ENCODE peak calls at places on chromosomes 16 and 17, in five cellular contexts. T is tibial nerve, Q is cardiac muscle cell, L is mucosa of descending colon, G is PC-9. W is an unnamed sample.

GRCh38 chr16:71666928-71667707 is 41.1 kb downstream of the MARVELD3 start:
- DNase-seq in T (no peak), Q (no peak), L (no peak), G (no peak), W (peak)

GRCh38 chr16:56450275-56450889 is 750 bp downstream of the NUDT21 start:
- DNase-seq in T (no peak), Q (peak), L (no peak), G (no peak), W (no peak)

GRCh38 chr17:18362509-18363020 is 785 bp downstream of the SHMT1 start:
- DNase-seq in T (peak), Q (peak), L (peak), G (peak), W (peak)

GRCh38 chr17:49230636-49231562 is at the start of gene PHOSPHO1:
- DNase-seq in T (peak), Q (peak), L (peak), G (peak), W (peak)

GRCh38 chr17:72514888-72515287 is 394.1 kb downstream of the SOX9 start:
- DNase-seq in T (peak), Q (peak), L (no peak), G (no peak), W (peak)

GRCh38 chr17:7308625-7309433 is 1.4 kb downstream of the EIF5A start:
- DNase-seq in T (peak), Q (peak), L (peak), G (peak), W (peak)

GRCh38 chr17:67374329-67375053 is 2.6 kb upstream of the PITPNC1 start:
- DNase-seq in T (peak), Q (peak), L (peak), G (peak), W (peak)

GRCh38 chr17:77865109-77865611 is 93.3 kb upstream of the TNRC6C start:
- DNase-seq in T (no peak), Q (peak), L (no peak), G (no peak), W (no peak)

GRCh38 chr17:5492970-5493369 is 6.6 kb downstream of the MIS12 start:
- DNase-seq in T (no peak), Q (no peak), L (no peak), G (no peak), W (no peak)

GRCh38 chr17:8807070-8807550 is 7.9 kb upstream of the MFSD6L start:
- DNase-seq in T (no peak), Q (no peak), L (no peak), G (no peak), W (peak)

GRCh38 chr17:8806206-8807069 is 7.3 kb upstream of the MFSD6L start:
- DNase-seq in T (no peak), Q (no peak), L (peak), G (no peak), W (no peak)

GRCh38 chr17:8801135-8801840 is 2.1 kb upstream of the MFSD6L start:
- DNase-seq in T (no peak), Q (no peak), L (no peak), G (no peak), W (no peak)

GRCh38 chr17:8800656-8801055 is 1.5 kb upstream of the MFSD6L start:
- DNase-seq in T (no peak), Q (no peak), L (no peak), G (no peak), W (no peak)

DNA sequence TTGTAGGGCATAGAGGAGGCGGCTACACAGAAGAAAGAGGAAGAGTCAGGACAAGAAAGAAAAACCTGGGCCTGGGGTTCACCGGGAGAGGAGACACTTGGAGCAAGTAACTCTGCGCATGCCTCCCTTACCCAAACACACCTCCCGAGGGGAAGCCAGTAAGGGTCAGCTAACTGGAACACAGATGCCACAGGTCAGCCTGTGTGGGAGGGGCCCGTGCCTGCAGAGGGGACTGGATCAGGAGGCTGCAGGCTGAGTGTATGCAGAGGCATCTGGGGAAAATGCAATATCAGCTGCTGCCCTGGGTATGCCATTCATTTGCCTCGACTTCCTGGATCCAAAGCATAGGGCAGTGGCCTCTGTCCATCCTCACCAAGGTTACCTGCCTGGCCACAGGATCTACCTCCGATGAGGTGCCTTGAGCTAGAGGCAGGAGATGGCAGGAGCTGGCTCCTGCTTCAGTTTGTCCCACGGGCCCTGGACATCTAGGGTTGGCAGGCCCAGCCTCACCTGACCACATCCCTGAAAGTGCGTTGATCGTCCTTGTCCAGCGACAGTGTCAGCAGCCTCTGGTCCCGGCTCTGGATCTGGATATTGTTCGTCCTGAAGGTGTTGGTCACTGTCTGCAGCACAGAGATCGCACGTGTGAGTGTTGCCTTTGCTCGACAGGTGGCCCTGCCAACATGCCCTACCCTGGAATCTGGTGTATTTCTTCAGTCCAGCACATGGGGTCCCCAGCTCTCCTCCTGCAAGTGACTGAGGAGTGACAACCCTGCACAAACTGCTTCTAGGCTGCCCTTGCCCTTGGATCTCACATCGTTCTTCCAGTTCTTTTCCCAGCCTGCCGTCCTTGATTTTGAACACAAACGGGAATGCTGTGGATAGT is 4.6 kb upstream of the MFSD6L start:
- DNase-seq in T (no peak), Q (no peak), L (no peak), G (peak), W (no peak)
- TF ChIP-seq CTCF in T (no peak), Q (no peak), L (no peak), G (no peak), W (no peak)

GRCh38 chr16:54821731-54822130 is 108.9 kb upstream of the IRX5 start:
- DNase-seq in T (no peak), Q (no peak), L (no peak), G (no peak), W (no peak)

GRCh38 chr16:54817940-54818574 is 112.6 kb upstream of the IRX5 start:
- DNase-seq in T (no peak), Q (no peak), L (no peak), G (no peak), W (no peak)

GRCh38 chr16:54817432-54817831 is 113.2 kb upstream of the IRX5 start:
- DNase-seq in T (no peak), Q (peak), L (no peak), G (no peak), W (no peak)

DNA sequence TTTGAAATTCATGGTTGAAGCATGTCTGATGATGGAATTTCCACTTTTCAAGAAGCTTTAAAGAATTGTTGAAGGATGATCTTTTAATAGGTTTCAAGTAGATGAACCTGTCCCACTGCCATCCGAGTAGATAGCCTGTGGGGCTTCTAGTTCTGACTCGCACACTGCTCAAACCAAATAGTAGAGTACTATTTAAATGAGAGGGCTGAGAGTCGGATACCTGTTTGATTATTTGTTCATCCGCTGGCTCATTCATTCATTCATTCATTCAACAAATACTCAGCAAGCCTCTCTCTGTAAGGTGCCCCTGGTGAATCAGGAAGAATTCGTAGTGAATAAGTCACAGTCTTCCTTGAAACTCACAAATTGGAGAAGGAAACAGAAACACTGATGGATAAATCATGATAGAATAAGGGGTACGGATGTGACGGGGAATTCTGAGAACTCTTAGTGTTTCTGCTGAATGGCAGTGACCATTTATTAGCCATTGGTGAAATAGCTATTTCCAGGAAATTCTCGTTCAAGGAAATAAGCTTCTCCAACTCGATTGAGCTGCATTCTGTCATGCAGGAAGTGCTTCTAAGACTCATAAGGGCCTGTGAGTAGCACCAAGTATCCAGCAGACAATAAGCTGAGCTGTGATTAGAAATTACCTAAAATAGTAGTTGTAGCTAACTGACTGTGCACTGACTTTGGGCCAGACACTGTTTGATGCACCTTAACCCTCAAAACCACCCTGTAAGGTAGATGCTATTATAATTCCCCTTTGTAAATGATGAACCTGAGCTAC is 108.0 kb upstream of the IRX5 start:
- DNase-seq in T (no peak), Q (no peak), L (no peak), G (no peak), W (no peak)
- H3K4me3 ChIP-seq in T (no peak), Q (no peak), L (no peak), G (no peak), W (no peak)

DNA sequence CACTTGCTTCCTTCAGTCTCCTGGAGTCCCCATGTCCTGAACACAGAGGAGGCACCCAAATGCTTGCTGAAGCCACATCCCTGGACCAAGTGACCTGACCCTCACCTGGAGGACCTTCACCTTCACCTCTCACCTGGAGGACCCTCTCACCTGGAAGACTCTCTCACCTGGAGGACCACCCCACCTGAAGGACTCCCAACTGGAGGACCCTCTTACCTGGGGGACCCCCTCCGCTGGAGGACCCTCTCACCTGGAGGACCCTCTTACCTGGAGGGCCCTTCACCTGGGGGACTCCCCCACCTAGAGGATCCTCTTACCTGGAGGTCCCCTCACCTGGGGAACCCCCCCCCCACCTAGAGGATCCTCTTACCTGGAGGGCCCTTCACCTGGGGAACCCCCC is 573 bp upstream of the CDK10 start:
- DNase-seq in T (no peak), Q (no peak), L (no peak), G (no peak), W (no peak)
- TF ChIP-seq CTCF in T (no peak), Q (no peak), L (no peak), G (no peak), W (no peak)

GRCh38 chr16:50267151-50267631 is 840 bp downstream of the ADCY7 start:
- DNase-seq in T (no peak), Q (no peak), L (no peak), G (no peak), W (no peak)

GRCh38 chr16:50265716-50266336 is 525 bp upstream of the ADCY7 start:
- DNase-seq in T (no peak), Q (no peak), L (no peak), G (no peak), W (no peak)

GRCh38 chr16:50267651-50268050 is 1.3 kb downstream of the ADCY7 start:
- DNase-seq in T (no peak), Q (no peak), L (no peak), G (no peak), W (no peak)

GRCh38 chr16:50265260-50265659 is 1.1 kb upstream of the ADCY7 start:
- DNase-seq in T (no peak), Q (no peak), L (peak), G (no peak), W (no peak)

GRCh38 chr16:50266337-50267091 is at the start of gene ADCY7:
- DNase-seq in T (no peak), Q (peak), L (peak), G (peak), W (peak)
- H3K4me3 ChIP-seq in T (peak), Q (no peak), L (no peak), G (peak), W (peak)

DNA sequence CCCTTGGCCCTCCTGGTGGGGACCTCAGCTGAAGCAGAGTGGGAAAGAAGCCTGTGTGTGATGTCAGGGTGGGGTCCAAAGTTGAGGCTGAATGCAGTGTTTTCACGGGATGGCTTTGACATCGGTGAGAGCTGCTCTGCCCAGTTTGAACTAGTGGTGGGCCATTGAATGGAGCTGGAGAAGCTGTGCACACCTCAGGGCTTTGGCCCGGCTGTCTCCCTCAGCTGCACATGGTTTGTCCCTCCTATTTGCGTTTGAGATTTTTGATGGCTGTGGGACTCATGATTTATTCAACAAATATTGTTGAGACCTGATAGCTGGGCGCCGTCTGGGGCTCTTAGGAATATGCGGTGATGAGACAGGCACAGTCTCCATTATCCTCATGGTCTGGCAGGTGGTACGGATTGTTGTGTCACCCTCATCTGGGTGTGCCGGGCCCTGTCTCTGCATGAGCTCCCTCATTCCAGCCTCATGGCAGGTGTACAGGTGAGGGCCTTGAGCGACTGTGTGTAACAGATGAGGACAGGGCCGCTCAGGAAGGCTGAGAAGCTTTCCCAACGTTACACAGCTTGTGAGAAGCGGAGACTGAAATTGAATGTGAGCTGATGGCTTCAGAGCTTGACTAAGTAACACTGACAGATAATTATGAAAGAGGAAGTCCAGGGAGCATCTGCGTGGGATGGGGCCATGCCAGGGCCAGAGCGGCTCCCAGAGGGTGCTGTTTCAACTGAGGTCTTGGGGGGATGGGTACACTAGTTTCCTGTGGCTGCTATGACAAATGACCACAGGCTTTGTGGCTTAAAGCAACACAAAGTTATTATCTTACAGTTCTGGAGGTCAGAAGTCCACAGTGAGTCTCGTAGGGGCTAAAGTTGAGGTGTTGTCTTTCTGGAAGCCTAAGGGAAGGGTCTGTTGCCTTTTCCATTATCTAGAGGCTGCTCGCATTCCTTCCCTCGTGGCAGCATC is 36.5 kb downstream of the CMIP start:
- DNase-seq in T (peak), Q (peak), L (peak), G (no peak), W (peak)
- TF ChIP-seq CTCF in T (no peak), Q (no peak), L (no peak), G (no peak), W (no peak)

GRCh38 chr16:31216116-31216469 is 842 bp downstream of the PYDC1 start:
- DNase-seq in T (no peak), Q (no peak), L (no peak), G (no peak), W (no peak)

GRCh38 chr16:31214705-31215286 is 877 bp downstream of the TRIM72 start:
- DNase-seq in T (no peak), Q (no peak), L (no peak), G (no peak), W (no peak)

GRCh38 chr16:31219154-31219741 is 2.3 kb upstream of the PYDC1 start:
- DNase-seq in T (no peak), Q (no peak), L (no peak), G (no peak), W (no peak)

GRCh38 chr16:31215287-31216115 is 1.4 kb downstream of the PYDC1 start:
- DNase-seq in T (no peak), Q (peak), L (peak), G (peak), W (peak)

DNA sequence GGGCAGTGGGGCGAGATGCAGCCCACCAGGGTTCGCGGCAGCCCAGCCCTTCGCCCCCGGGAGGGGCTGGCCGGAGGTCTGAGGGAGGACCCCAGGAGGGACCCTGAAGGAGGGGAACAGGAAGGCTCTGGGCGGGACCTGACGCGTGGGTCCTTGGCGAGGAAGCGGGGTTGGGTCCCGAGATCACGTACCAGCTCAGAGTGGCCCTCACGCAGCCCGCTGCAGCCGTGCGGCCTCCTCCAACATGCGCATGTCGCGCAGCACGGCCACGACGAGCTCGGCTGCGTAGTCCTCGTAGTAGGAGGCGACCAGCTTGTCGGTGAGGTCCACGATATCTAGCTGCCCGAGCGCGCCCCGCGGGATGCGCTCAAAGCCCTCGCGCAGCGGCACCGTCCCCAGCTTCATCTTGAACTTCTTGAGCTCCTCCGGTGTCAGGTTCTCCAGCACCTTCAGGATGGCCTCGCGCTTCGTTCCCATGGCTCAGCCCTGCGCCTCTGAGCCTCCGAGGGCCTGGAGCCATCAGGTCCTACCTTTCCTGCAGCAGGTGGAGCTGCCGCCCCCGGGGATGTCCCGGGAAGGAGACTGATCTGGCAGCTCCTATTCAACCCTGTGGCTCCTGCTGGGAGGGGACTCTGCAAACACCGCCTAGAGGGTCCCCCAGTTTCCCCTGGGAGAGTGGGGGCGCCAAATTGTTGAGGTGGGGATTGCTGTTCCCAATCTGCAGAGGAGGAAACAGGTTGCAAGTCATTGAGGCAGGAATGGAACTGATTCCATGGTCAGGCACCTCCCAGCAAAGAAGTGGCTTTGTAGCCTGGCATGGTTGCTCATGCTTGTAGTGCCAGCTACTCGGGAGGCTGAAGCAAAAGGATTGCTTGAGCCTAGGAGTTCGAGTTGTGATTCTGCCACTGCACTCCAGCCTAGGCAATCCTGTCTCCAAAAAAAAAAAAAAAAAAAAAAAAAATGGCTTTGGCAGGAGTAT is at the start of gene PYDC1:
- DNase-seq in T (no peak), Q (no peak), L (no peak), G (no peak), W (no peak)
- H3K4me3 ChIP-seq in T (peak), Q (peak), L (no peak), G (peak), W (no peak)

DNA sequence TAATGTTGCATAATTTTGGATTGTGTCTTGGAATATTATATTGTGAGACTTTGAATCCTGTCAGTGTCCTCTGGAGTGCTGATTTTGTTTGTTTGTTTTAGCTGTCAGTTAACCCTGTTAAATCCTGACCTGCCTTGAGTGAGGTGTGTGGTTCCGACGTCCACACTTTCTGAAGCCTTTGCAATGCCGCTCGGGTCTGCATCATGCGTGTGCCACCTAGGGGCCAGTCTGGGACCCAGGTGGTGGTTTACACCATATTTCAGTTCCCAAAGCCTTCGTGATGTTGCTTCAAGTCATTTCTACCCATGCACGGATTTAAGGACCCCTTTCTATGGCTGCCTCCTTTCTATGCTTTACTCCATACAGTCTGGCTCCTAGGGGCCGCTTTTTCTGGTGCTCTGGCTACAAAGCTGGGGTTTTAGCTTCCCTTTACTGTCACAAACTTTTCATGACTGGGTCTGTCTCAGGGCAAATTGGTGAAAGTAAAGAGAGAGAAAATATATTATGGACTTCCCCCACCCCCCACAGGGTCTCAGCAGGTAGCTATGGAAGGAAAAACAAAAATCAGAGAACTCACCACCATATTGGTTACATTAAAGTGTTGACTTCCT is 11.4 kb upstream of the OR4D1 start:
- DNase-seq in T (no peak), Q (peak), L (peak), G (peak), W (peak)
- TF ChIP-seq CTCF in T (no peak), Q (peak), L (no peak), G (peak), W (peak)

W was measured in fibroblast of villous mesenchyme.